ENCODE peak calls at places on chromosomes 5 and 9, in four cellular contexts. N is foreskin keratinocyte; D is CD8-positive, alpha-beta T cell; T is brain microvascular endothelial cell. X is an unnamed sample.
A peak's percentile ranks its signal among the peaks of the same experiment; 100 is the strongest.

GRCh38 chr9:757246-757881 is 84.1 kb upstream of the DMRT1 start:
- DNase-seq in N (no peak), D (no peak), T (peak; percentile 52), X (no peak)

GRCh38 chr5:151223447-151224264 is at the start of gene CCDC69:
- DNase-seq in N (peak; percentile 44), D (peak; percentile 57), T (peak; percentile 56), X (peak; percentile 38)

GRCh38 chr5:180400416-180400815 is 47.3 kb upstream of the GFPT2 start:
- DNase-seq in N (peak; percentile 13), D (no peak), T (no peak), X (no peak)

GRCh38 chr5:150254363-150255154 is 35.0 kb downstream of the CAMK2A start:
- DNase-seq in N (no peak), D (no peak), T (no peak), X (no peak)

GRCh38 chr5:126865299-126865698 is 88.4 kb downstream of the LMNB1 start:
- DNase-seq in N (peak; percentile 42), D (no peak), T (peak; percentile 76), X (no peak)

GRCh38 chr5:176806137-176806536 is 4.2 kb upstream of the UNC5A start:
- DNase-seq in N (no peak), D (no peak), T (peak; percentile 40), X (no peak)

GRCh38 chr5:41747291-41747690 is 122.9 kb downstream of the OXCT1 start:
- DNase-seq in N (no peak), D (no peak), T (peak; percentile 74), X (no peak)

GRCh38 chr9:93028448-93029006 is 30.0 kb upstream of the SUSD3 start:
- DNase-seq in N (no peak), D (peak; percentile 69), T (no peak), X (peak; percentile 95)

GRCh38 chr9:107667269-107667681 is 177.7 kb upstream of the KLF4 start:
- DNase-seq in N (no peak), D (no peak), T (no peak), X (no peak)
- H3K27me3 ChIP-seq in N (peaks cover 3% of the 10 kb centered on the region), D (no peaks in the 10 kb centered on the region), T (no peaks in the 10 kb centered on the region), X (no peaks in the 10 kb centered on the region)

GRCh38 chr5:32500206-32500605 is 55.7 kb upstream of the ZFR start:
- DNase-seq in N (no peak), D (no peak), T (no peak), X (no peak)

GRCh38 chr5:32501071-32501470 is 56.5 kb upstream of the ZFR start:
- DNase-seq in N (no peak), D (no peak), T (no peak), X (no peak)

GRCh38 chr5:32499261-32499660 is 54.7 kb upstream of the ZFR start:
- DNase-seq in N (no peak), D (no peak), T (no peak), X (no peak)

GRCh38 chr5:32503261-32503660 is 58.7 kb upstream of the ZFR start:
- DNase-seq in N (no peak), D (no peak), T (no peak), X (no peak)

DNA sequence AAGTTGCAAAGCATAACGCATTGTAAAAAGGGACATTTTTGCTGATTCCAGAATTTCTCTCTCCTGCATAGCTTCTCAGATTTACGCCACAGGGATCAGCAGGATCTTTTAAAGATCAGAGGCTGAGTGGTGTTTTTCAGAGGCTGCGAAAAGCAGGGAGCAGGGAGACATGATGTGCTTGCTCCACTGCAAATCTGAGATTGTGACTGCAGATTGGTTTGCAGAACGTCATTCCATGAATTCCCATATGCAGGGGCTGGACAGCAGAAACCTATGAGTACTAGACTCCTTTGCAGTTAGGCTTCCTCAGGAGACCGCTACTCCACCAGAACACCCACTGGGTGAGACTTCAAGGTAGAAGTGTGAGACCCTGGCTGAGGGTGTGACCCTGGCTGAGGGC is 57.1 kb upstream of the ZFR start:
- DNase-seq in N (no peak), D (no peak), T (no peak), X (no peak)
- H3K27me3 ChIP-seq in N (no peaks in the 10 kb centered on the region), D (no peaks in the 10 kb centered on the region), T (peaks cover 4% of the 10 kb centered on the region), X (no peaks in the 10 kb centered on the region)

DNA sequence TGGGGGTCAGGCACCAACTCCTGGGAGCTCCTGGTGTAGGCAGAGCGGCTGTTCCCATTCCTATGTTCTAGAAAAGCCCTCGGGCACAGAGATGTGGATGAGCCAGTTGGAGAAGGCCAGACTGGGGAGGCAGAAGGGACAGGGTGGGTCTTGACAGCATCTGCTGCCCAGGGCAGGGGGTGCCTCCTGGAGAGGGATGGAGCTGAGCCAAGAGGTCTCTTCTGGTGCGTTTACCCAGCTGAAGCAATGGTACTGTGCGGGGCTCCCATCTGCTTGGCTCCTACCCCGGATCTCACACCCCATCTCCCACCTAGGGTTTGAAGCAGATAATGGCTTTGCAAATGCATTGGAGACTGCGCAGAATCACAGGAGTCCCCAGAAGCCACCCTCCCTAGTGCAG is 41.3 kb downstream of the SHB start:
- DNase-seq in N (no peak), D (no peak), T (no peak), X (no peak)
- H3K27me3 ChIP-seq in N (no peaks in the 10 kb centered on the region), D (no peaks in the 10 kb centered on the region), T (no peaks in the 10 kb centered on the region), X (no peaks in the 10 kb centered on the region)

DNA sequence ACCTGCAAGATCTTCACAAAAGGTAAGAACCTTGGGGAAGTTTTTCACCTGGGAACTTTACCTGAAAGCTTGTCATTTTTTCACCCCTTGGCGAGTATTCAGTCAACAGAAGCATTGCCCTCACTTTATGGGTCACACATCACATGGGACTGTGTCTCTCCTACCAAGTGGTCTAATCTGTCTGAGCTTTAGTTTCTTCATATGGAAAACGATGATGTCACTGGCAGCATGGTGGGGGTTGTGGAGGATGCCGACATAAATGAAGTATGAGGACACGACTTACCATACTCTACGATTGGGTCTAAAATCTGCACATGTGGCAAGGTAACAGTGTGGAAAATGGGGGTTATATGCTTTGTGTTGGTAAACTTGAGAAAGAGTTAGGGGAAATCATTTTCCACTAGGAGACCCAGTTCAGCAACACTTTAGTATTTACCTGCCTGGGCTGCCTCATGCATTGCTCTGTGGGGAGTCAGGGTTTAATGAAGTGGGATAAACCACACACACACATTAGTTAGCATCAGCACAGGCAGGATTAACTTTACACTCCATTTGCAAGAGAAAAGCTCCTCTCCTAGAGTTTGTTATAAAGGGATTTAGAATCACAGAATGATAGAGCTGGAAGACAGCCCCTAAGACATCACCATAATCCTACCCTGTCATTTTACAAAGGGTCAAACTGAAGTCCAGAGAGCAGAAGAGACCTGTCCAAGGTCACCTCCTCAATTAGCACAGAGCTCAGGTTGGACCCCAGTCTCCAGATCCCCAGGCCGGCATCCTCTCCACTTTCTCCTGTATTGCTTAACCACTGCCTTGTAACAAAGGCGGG is 19.8 kb upstream of the PAX5 start:
- DNase-seq in N (no peak), D (no peak), T (no peak), X (no peak)
- H3K27me3 ChIP-seq in N (peaks cover 91% of the 10 kb centered on the region), D (peaks cover 3% of the 10 kb centered on the region), T (peaks cover 40% of the 10 kb centered on the region), X (peaks cover 9% of the 10 kb centered on the region)

GRCh38 chr5:136191304-136192014 is 1.5 kb downstream of the SMIM32 start:
- DNase-seq in N (peak; percentile 56), D (no peak), T (no peak), X (no peak)
- H3K27me3 ChIP-seq in N (peaks cover 57% of the 10 kb centered on the region), D (peaks cover 11% of the 10 kb centered on the region), T (peaks cover 33% of the 10 kb centered on the region), X (peaks cover 2% of the 10 kb centered on the region)

GRCh38 chr9:138074516-138074915 is 196.9 kb downstream of the CACNA1B start:
- DNase-seq in N (no peak), D (no peak), T (no peak), X (no peak)
- H3K27me3 ChIP-seq in N (no peaks in the 10 kb centered on the region), D (no peaks in the 10 kb centered on the region), T (no peaks in the 10 kb centered on the region), X (no peaks in the 10 kb centered on the region)

DNA sequence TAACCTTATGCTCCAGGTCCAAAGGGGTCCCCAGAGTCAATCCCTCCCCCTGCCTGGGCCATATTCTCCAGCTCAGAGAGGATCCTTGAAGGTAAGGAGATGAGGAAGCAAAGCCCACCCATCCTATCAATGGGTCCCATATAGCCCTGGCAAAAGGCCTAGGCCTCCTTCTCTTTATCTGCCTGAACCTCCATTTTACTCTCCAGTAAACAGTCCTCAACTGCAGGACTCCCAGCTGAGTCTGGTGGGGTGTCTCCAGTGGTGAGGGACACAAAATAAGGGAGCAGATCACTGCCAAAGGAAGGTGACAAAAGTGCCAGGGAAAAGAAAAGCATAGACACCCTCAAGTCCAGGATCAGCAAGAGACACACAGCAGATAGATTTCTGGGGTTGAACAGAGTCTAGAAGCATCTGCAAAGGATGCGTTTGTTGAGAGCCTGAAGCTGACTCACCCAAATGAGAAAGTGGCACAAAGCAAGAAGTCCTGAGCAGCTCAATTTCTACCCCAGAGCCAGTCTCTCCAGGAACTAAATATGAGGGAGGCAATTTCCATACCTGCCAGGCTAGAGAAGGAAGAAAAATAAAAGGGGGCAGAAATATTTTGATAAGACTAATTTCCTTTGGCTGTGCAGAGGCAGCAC is 2.7 kb upstream of the EBF1 start:
- DNase-seq in N (no peak), D (no peak), T (no peak), X (no peak)
- H3K27me3 ChIP-seq in N (peaks cover 98% of the 10 kb centered on the region), D (peaks cover 19% of the 10 kb centered on the region), T (no peaks in the 10 kb centered on the region), X (peaks cover 49% of the 10 kb centered on the region)

GRCh38 chr5:154476343-154477213 is 1.4 kb downstream of the HAND1 start:
- DNase-seq in N (no peak), D (no peak), T (no peak), X (no peak)

GRCh38 chr5:154478224-154478565 is at the start of gene HAND1:
- DNase-seq in N (no peak), D (no peak), T (no peak), X (no peak)

GRCh38 chr5:154478752-154479159 is 729 bp upstream of the HAND1 start:
- DNase-seq in N (no peak), D (no peak), T (no peak), X (no peak)

GRCh38 chr5:154479160-154479943 is 1.3 kb upstream of the HAND1 start:
- DNase-seq in N (no peak), D (no peak), T (no peak), X (no peak)

DNA sequence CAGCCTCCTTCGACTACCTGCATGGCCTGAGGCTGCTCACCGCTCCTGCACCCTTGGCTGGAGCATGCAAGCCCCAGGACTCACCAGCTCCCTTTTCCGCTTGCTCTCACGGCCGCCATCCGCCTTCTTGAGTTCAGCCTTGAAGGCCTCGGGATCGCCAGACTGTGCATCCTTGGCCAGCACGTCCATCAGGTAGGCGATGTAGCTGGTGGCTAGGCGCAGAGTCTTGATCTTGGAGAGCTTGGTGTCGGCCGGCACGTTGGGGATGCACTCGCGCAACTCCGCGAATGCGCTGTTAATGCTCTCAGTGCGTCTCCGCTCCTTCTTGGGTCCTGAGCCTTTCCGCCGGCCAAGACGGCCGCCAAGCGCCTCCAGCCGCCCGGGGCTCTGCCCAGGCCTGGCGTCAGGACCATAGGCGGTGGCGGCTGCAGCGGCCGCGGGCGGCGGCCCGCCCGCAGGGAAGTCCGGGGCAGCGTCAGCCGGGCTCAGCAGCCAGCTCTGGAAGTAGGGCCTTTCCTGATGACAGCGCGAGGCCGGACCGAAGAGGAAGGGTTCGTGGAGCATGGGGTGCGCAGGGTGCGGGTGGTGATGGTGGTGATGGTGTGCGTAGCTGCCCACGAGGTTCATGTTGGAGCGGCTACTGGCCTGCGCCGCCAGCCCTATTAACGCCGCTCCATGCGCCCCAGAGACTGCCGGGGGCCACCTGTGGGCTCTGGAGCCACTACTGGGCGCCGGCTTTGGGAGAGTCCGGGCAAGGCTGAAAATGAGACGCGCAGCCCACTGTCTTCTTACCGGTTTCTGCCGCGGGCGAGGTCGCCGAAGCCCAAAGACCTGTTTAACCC is 424 bp downstream of the HAND1 start:
- DNase-seq in N (peak; percentile 26), D (no peak), T (no peak), X (no peak)
- H3K27me3 ChIP-seq in N (peaks cover 100% of the 10 kb centered on the region), D (peaks cover 84% of the 10 kb centered on the region), T (peaks cover 96% of the 10 kb centered on the region), X (peaks cover 60% of the 10 kb centered on the region)

X was measured in CD4-positive, CD25-positive, alpha-beta regulatory T cell.